ENCODE peak calls at places on chromosomes 2 and 18, in nine cellular contexts. H, V, Z, U, Y, P, S, E and T are unnamed samples.

GRCh38 chr2:121123268-121123667 is 161.7 kb downstream of the TFCP2L1 start:
- DNase-seq in Z (no peak), H (no peak), S (no peak), E (no peak), Y (no peak), P (no peak), U (no peak), V (no peak), T (no peak)

GRCh38 chr2:19299032-19299431 is 59.4 kb downstream of the OSR1 start:
- DNase-seq in H (no peak), Z (peak), Y (no peak), P (no peak), U (no peak), V (no peak), S (no peak), E (no peak), T (no peak)

GRCh38 chr2:216006164-216006663 is 7.1 kb downstream of the MREG start:
- DNase-seq in P (no peak), E (no peak), Y (no peak), S (no peak), Z (peak), H (peak), U (no peak), V (no peak), T (no peak)

GRCh38 chr2:240507778-240508251 is 50.0 kb downstream of the ANKMY1 start:
- DNase-seq in P (no peak), H (peak), U (no peak), Y (no peak), V (no peak), Z (no peak), E (no peak), S (no peak), T (no peak)

GRCh38 chr2:201472411-201472810 is 20.9 kb downstream of the STRADB start:
- DNase-seq in P (no peak), S (no peak), H (no peak), Y (no peak), Z (peak), U (peak), E (no peak), V (no peak), T (no peak)

GRCh38 chr2:190682168-190682567 is 33.3 kb downstream of the NAB1 start:
- DNase-seq in P (peak), Y (no peak), V (no peak), S (no peak), E (no peak), Z (peak), U (no peak), H (no peak), T (no peak)

GRCh38 chr2:3784731-3785130 is 81.4 kb downstream of the DCDC2C start:
- DNase-seq in H (no peak), U (peak), E (no peak), Y (no peak), P (no peak), V (no peak), S (no peak), Z (peak), T (no peak)

GRCh38 chr18:28177828-28178635 is 1.1 kb upstream of the CDH2 start:
- DNase-seq in P (peak), S (no peak), Z (peak), Y (no peak), H (peak), E (no peak), V (no peak), U (peak), T (peak)

GRCh38 chr2:110800611-110801402 is 68.4 kb downstream of the ACOXL start:
- DNase-seq in Y (no peak), S (no peak), Z (no peak), U (no peak), P (peak), H (no peak), E (no peak), V (no peak), T (no peak)

GRCh38 chr2:39492095-39492590 is 55.1 kb upstream of the MAP4K3 start:
- DNase-seq in V (peak), S (no peak), E (peak), P (no peak), Z (peak), H (no peak), Y (no peak), U (peak), T (no peak)

GRCh38 chr2:39620067-39620466 is 45.6 kb upstream of the TMEM178A start:
- DNase-seq in U (peak), V (peak), Z (peak), Y (no peak), S (no peak), E (peak), P (no peak), H (no peak), T (no peak)